ENCODE peak calls at places on chromosomes 12 and 14, in eight cellular contexts. R is tibial artery; L is lung; O is brain microvascular endothelial cell; G is uterus; P is CD4-positive, alpha-beta T cell; E is tibial nerve; Q is CD8-positive, alpha-beta T cell. T is an unnamed sample.

GRCh38 chr12:90630006-90630405 is 325.0 kb downstream of the CCER1 start:
- DNase-seq in R (no peak), L (no peak), O (no peak), G (no peak), P (no peak), E (no peak), Q (no peak), T (no peak)

GRCh38 chr12:2301531-2302461 is 249.0 kb downstream of the CACNA1C start:
- DNase-seq in R (peak; percentile 95), L (no peak), O (no peak), G (no peak), P (no peak), E (no peak), Q (no peak), T (peak; percentile 67)

GRCh38 chr12:104136577-104136976 is 1.4 kb downstream of the NFYB start:
- DNase-seq in R (no peak), L (no peak), O (no peak), G (no peak), P (no peak), E (no peak), Q (no peak), T (no peak)

GRCh38 chr14:43005807-43006206 is 1399.1 kb downstream of the LRFN5 start:
- DNase-seq in R (no peak), L (no peak), O (no peak), G (no peak), P (no peak), E (no peak), Q (no peak), T (no peak)

GRCh38 chr12:125079943-125080645 is 14.9 kb downstream of the AACS start:
- DNase-seq in R (peak; percentile 77), L (no peak), O (no peak), G (no peak), P (no peak), E (peak; percentile 55), Q (no peak), T (peak; percentile 54)

GRCh38 chr12:10235761-10236631 is 23.3 kb downstream of the GABARAPL1 start:
- DNase-seq in R (no peak), L (no peak), O (no peak), G (no peak), P (peak; percentile 15), E (no peak), Q (peak; percentile 72), T (no peak)

GRCh38 chr14:90300649-90301048 is 31.1 kb downstream of the NRDE2 start:
- DNase-seq in R (no peak), L (no peak), O (no peak), G (no peak), P (no peak), E (no peak), Q (no peak), T (no peak)

GRCh38 chr12:132145334-132145733 is 1.1 kb downstream of the NOC4L start:
- DNase-seq in R (no peak), L (no peak), O (no peak), G (peak; percentile 15), P (no peak), E (no peak), Q (no peak), T (no peak)

GRCh38 chr12:1836241-1836803 is 16.0 kb downstream of the LRTM2 start:
- DNase-seq in R (no peak), L (no peak), O (no peak), G (no peak), P (no peak), E (no peak), Q (no peak), T (no peak)

GRCh38 chr12:49543914-49544815 is 5.3 kb downstream of the KCNH3 start:
- DNase-seq in R (no peak), L (no peak), O (no peak), G (no peak), P (no peak), E (no peak), Q (no peak), T (peak; percentile 11)

GRCh38 chr14:51684760-51685159 is 33.0 kb downstream of the FRMD6 start:
- DNase-seq in R (no peak), L (no peak), O (no peak), G (no peak), P (no peak), E (no peak), Q (no peak), T (no peak)

GRCh38 chr12:128388461-128388921 is 121.5 kb downstream of the TMEM132C start:
- DNase-seq in R (no peak), L (no peak), O (no peak), G (peak; percentile 21), P (no peak), E (peak; percentile 16), Q (no peak), T (peak; percentile 26)

GRCh38 chr12:85835810-85836715 is at the start of gene RASSF9:
- DNase-seq in R (peak; percentile 79), L (peak; percentile 76), O (peak; percentile 61), G (peak; percentile 84), P (no peak), E (peak; percentile 56), Q (no peak), T (peak; percentile 58)

GRCh38 chr14:50875359-50876090 is 3.7 kb downstream of the ABHD12B start:
- DNase-seq in R (no peak), L (no peak), O (peak; percentile 22), G (no peak), P (peak; percentile 28), E (no peak), Q (peak; percentile 65), T (no peak)

GRCh38 chr14:53882684-53883083 is 73.9 kb downstream of the BMP4 start:
- DNase-seq in R (no peak), L (no peak), O (no peak), G (no peak), P (no peak), E (no peak), Q (no peak), T (no peak)

GRCh38 chr12:56804684-56805083 is 41.6 kb downstream of the HSD17B6 start:
- DNase-seq in R (no peak), L (no peak), O (no peak), G (no peak), P (no peak), E (no peak), Q (no peak), T (no peak)

GRCh38 chr12:56806303-56806702 is 43.2 kb downstream of the HSD17B6 start:
- DNase-seq in R (no peak), L (no peak), O (no peak), G (no peak), P (no peak), E (no peak), Q (no peak), T (no peak)

GRCh38 chr12:56803750-56804149 is 40.6 kb downstream of the HSD17B6 start:
- DNase-seq in R (peak; percentile 82), L (no peak), O (no peak), G (no peak), P (no peak), E (no peak), Q (no peak), T (peak; percentile 26)

GRCh38 chr12:56805282-56805855 is 42.2 kb downstream of the HSD17B6 start:
- DNase-seq in R (no peak), L (no peak), O (no peak), G (no peak), P (no peak), E (no peak), Q (no peak), T (no peak)

GRCh38 chr12:56804169-56804568 is 41.0 kb downstream of the HSD17B6 start:
- DNase-seq in R (no peak), L (no peak), O (no peak), G (no peak), P (no peak), E (no peak), Q (no peak), T (no peak)
- H3K27ac ChIP-seq in R (no peak overlapping the region), L (no peak overlapping the region), O (no peak overlapping the region), G (no peak overlapping the region), P (no peak overlapping the region), E (no peak overlapping the region), Q (no peak overlapping the region), T (no peak overlapping the region)

DNA sequence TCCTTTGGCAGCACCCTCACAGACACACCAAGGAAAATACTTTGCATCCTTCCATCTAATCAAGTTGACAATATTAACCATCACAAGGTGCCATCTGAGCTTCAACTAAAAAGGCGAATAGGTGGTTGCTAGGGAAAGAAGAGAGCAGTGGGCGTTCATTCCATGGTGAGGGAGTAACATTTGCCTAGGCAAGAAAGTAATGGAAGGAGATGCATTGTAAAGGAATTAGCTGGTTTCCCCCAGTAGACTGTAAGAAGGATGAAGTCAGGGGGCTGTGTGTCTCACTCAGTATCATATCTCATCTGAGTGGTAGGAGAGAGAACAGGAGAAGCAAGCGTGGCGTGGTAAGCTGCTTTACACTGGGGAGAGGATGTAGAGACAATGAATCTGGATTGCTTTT is 34.7 kb downstream of the AKAP6 start:
- DNase-seq in R (no peak), L (no peak), O (no peak), G (no peak), P (no peak), E (no peak), Q (no peak), T (no peak)
- H3K27ac ChIP-seq in R (no peak overlapping the region), L (no peak overlapping the region), O (no peak overlapping the region), G (no peak overlapping the region), P (no peak overlapping the region), E (no peak overlapping the region), Q (no peak overlapping the region), T (no peak overlapping the region)

GRCh38 chr12:55702861-55703260 is 4.8 kb downstream of the ITGA7 start:
- DNase-seq in R (no peak), L (no peak), O (no peak), G (no peak), P (no peak), E (no peak), Q (no peak), T (no peak)

GRCh38 chr12:55703976-55704761 is 3.5 kb downstream of the ITGA7 start:
- DNase-seq in R (peak; percentile 91), L (no peak), O (no peak), G (no peak), P (no peak), E (no peak), Q (no peak), T (no peak)

GRCh38 chr12:55704824-55705780 is 2.6 kb downstream of the ITGA7 start:
- DNase-seq in R (peak; percentile 84), L (no peak), O (no peak), G (no peak), P (no peak), E (no peak), Q (no peak), T (peak; percentile 5)

GRCh38 chr12:55705802-55706402 is 1.8 kb downstream of the ITGA7 start:
- DNase-seq in R (no peak), L (no peak), O (no peak), G (no peak), P (no peak), E (no peak), Q (no peak), T (no peak)

DNA sequence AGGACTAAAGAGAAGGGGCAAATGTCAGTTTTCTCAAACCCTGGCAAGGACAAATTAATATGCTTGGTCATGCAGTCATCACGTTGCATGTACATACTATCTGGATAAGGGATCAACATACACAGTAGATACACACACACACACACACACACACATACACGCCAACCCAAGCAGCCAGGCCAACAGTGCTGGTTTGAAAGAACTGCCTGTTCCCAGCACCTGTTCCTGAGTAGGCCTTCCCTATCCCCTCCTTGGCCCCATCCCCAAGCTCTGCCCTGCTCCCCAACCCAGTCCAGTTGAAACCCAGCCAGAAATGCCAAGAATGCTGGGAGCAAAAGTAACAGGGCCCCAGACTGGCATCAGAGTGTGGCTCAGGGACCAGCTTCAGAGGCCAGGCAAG is 4.4 kb downstream of the ITGA7 start:
- DNase-seq in R (peak; percentile 92), L (no peak), O (no peak), G (no peak), P (no peak), E (no peak), Q (no peak), T (peak; percentile 57)
- H3K27ac ChIP-seq in R (peak overlapping the region; percentile 96), L (peak overlapping the region; percentile 98), O (no peak overlapping the region), G (peak overlapping the region; percentile 82), P (no peak overlapping the region), E (peak overlapping the region; percentile 74), Q (no peak overlapping the region), T (peak overlapping the region; percentile 95)

GRCh38 chr12:6052940-6053329 is 71.5 kb downstream of the VWF start:
- DNase-seq in R (no peak), L (no peak), O (peak; percentile 40), G (no peak), P (no peak), E (no peak), Q (no peak), T (no peak)
- H3K27ac ChIP-seq in R (no peak overlapping the region), L (no peak overlapping the region), O (peak overlapping the region; percentile 71), G (no peak overlapping the region), P (no peak overlapping the region), E (no peak overlapping the region), Q (no peak overlapping the region), T (peak overlapping the region; percentile 32)

T was measured in left ventricle myocardium inferior.